ENCODE peak calls at places on chromosomes 1 and 21, in four cellular contexts. N, E, K and Y are unnamed samples. For H3K36me3, H3K4me1 and H3K9me3, the result is how much of the 10 kb centered on the place peaks cover.

GRCh38 chr1:21149430-21149861 is 27.3 kb downstream of the EIF4G3 start:
- DNase-seq in E (no peak), N (no peak), K (peak), Y (no peak)

GRCh38 chr1:62688687-62689085 is 500 bp upstream of the DOCK7 start:
- DNase-seq in N (no peak), E (no peak), K (no peak), Y (no peak)

GRCh38 chr1:100879422-100879821 is 15.2 kb downstream of the EXTL2 start:
- DNase-seq in N (no peak), E (no peak), K (no peak), Y (no peak)

GRCh38 chr1:78168306-78168705 is 122.5 kb downstream of the GIPC2 start:
- DNase-seq in E (no peak), K (no peak), N (no peak), Y (no peak)

GRCh38 chr21:42664614-42665013 is 11.2 kb downstream of the PDE9A start:
- DNase-seq in N (no peak), K (no peak), E (no peak), Y (no peak)

GRCh38 chr1:246110343-246111219 is 396.5 kb downstream of the SMYD3 start:
- DNase-seq in E (peak), N (no peak), K (no peak), Y (no peak)

GRCh38 chr1:186682721-186683120 is 2.5 kb upstream of the PTGS2 start:
- DNase-seq in K (no peak), N (no peak), E (no peak), Y (no peak)

GRCh38 chr1:119674110-119674509 is 26.0 kb upstream of the ZNF697 start:
- DNase-seq in E (no peak), N (no peak), K (no peak), Y (no peak)

GRCh38 chr1:39450956-39451601 is 40.4 kb upstream of the BMP8A start:
- DNase-seq in N (no peak), E (no peak), K (no peak), Y (peak)

GRCh38 chr1:214670098-214670497 is 67.1 kb downstream of the CENPF start:
- DNase-seq in N (no peak), E (peak), K (peak), Y (peak)

GRCh38 chr1:198918920-198919319 is 280.1 kb downstream of the PTPRC start:
- DNase-seq in E (no peak), N (no peak), K (no peak), Y (no peak)

GRCh38 chr1:23383547-23384311 is 14.1 kb upstream of the ZNF436 start:
- DNase-seq in N (no peak), E (peak), K (no peak), Y (no peak)

GRCh38 chr1:173481195-173481772 is 4.1 kb downstream of the PRDX6 start:
- DNase-seq in K (no peak), E (no peak), N (no peak), Y (no peak)

GRCh38 chr1:228802386-228803221 is 67.3 kb downstream of the RHOU start:
- DNase-seq in E (peak), K (no peak), N (no peak), Y (no peak)

GRCh38 chr1:2544875-2545638 is 11.1 kb upstream of the TNFRSF14 start:
- DNase-seq in E (no peak), N (no peak), K (peak), Y (no peak)

GRCh38 chr1:153422450-153423068 is 6.2 kb downstream of the S100A7A start:
- DNase-seq in E (no peak), K (peak), N (no peak), Y (peak)

GRCh38 chr1:67749263-67749843 is 64.4 kb downstream of the GADD45A start:
- DNase-seq in N (no peak), K (peak), E (no peak), Y (no peak)

GRCh38 chr1:168236836-168237611 is 11.2 kb downstream of the SFT2D2 start:
- DNase-seq in K (no peak), E (no peak), N (no peak), Y (no peak)

GRCh38 chr1:155598842-155599331 is 11.1 kb upstream of the MSTO1 start:
- DNase-seq in K (no peak), E (no peak), N (no peak), Y (no peak)

GRCh38 chr21:26756491-26757159 is 88.6 kb downstream of the ADAMTS1 start:
- DNase-seq in E (no peak), N (no peak), K (no peak), Y (no peak)

GRCh38 chr1:11967028-11967547 is 13.2 kb upstream of the MFN2 start:
- DNase-seq in N (no peak), E (no peak), K (peak), Y (no peak)

GRCh38 chr1:205447457-205448415 is 8.1 kb downstream of the BLACAT1 start:
- DNase-seq in E (no peak), K (no peak), N (peak), Y (no peak)

GRCh38 chr1:7372477-7373120 is 398.5 kb upstream of the VAMP3 start:
- DNase-seq in N (no peak), E (peak), K (no peak), Y (no peak)

GRCh38 chr1:46719689-46720088 is 775 bp upstream of the EFCAB14 start:
- DNase-seq in N (no peak), E (no peak), K (peak), Y (no peak)

GRCh38 chr1:57549280-57549679 is 125.4 kb upstream of the DAB1 start:
- DNase-seq in K (no peak), N (no peak), E (no peak), Y (no peak)

GRCh38 chr1:109253803-109254620 is 4.7 kb downstream of the CELSR2 start:
- DNase-seq in N (no peak), E (no peak), K (no peak), Y (no peak)

GRCh38 chr1:119112244-119112643 is 28.2 kb downstream of the WARS2 start:
- DNase-seq in E (no peak), N (no peak), K (no peak), Y (no peak)

GRCh38 chr1:66335859-66336640 is 197.9 kb upstream of the SGIP1 start:
- DNase-seq in N (peak), K (peak), E (peak), Y (peak)

GRCh38 chr1:156213644-156213966 is 798 bp downstream of the PMF1 start:
- DNase-seq in E (no peak), N (no peak), K (no peak), Y (no peak)

GRCh38 chr1:93219443-93219842 is 38.9 kb downstream of the CCDC18 start:
- DNase-seq in K (no peak), E (no peak), N (no peak), Y (no peak)

GRCh38 chr1:2971146-2971501 is 50.1 kb upstream of the ACTRT2 start:
- DNase-seq in E (peak), K (no peak), N (peak), Y (no peak)

GRCh38 chr1:152440635-152441471 is 26.8 kb upstream of the CRNN start:
- DNase-seq in N (peak), K (peak), E (peak), Y (peak)

GRCh38 chr1:106889054-106889453 is 167.4 kb upstream of the PRMT6 start:
- DNase-seq in E (no peak), K (no peak), N (no peak), Y (no peak)

GRCh38 chr1:115649964-115650363 is 8.2 kb downstream of the VANGL1 start:
- DNase-seq in E (no peak), K (peak), N (no peak), Y (no peak)

GRCh38 chr21:37508341-37508740 is 141.8 kb downstream of the DYRK1A start:
- DNase-seq in E (no peak), N (no peak), K (no peak), Y (no peak)

GRCh38 chr21:37513383-37513782 is 146.8 kb downstream of the DYRK1A start:
- DNase-seq in K (no peak), E (no peak), N (no peak), Y (no peak)

GRCh38 chr21:37514038-37514665 is 147.6 kb downstream of the DYRK1A start:
- DNase-seq in K (no peak), E (no peak), N (no peak), Y (no peak)

GRCh38 chr21:37509802-37510393 is 143.3 kb downstream of the DYRK1A start:
- DNase-seq in E (no peak), K (no peak), N (no peak), Y (no peak)

DNA sequence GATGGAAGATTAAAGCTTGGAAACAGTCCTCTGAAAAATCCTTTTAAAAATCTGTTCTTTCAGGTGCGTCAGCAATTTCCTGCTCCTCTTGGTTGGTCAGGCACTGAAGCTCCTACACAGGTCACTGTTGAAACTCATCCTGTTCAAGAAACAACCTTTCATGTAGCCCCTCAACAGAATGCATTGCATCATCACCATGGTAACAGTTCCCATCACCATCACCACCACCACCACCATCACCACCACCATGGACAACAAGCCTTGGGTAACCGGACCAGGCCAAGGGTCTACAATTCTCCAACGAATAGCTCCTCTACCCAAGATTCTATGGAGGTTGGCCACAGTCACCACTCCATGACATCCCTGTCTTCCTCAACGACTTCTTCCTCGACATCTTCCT is 145.3 kb downstream of the DYRK1A start:
- DNase-seq in N (no peak), E (no peak), K (no peak), Y (no peak)
- H3K36me3 ChIP-seq in N (half or more), E (under half), K (half or more), Y (half or more)

GRCh38 chr1:73327180-73327793 is 870.7 kb downstream of the LRRIQ3 start:
- DNase-seq in N (no peak), E (no peak), K (no peak), Y (no peak)
- H3K4me1 ChIP-seq in N (under half), E (under half), K (under half), Y (under half)

GRCh38 chr1:40921981-40922677 is 57.4 kb upstream of the CTPS1 start:
- DNase-seq in E (no peak), K (no peak), N (no peak), Y (no peak)
- H3K9me3 ChIP-seq in E (under half), K (under half), N (under half), Y (under half)

GRCh38 chr1:45569571-45569961 is 14.3 kb upstream of the NASP start:
- DNase-seq in K (no peak), E (no peak), N (no peak), Y (no peak)

GRCh38 chr1:45567911-45568310 is 15.9 kb upstream of the NASP start:
- DNase-seq in K (no peak), N (no peak), E (no peak), Y (no peak)

GRCh38 chr1:45568421-45568820 is 15.4 kb upstream of the NASP start:
- DNase-seq in N (no peak), K (no peak), E (no peak), Y (no peak)

GRCh38 chr1:45563843-45564242 is 13.2 kb downstream of the AKR1A1 start:
- DNase-seq in E (no peak), N (no peak), K (no peak), Y (no peak)

DNA sequence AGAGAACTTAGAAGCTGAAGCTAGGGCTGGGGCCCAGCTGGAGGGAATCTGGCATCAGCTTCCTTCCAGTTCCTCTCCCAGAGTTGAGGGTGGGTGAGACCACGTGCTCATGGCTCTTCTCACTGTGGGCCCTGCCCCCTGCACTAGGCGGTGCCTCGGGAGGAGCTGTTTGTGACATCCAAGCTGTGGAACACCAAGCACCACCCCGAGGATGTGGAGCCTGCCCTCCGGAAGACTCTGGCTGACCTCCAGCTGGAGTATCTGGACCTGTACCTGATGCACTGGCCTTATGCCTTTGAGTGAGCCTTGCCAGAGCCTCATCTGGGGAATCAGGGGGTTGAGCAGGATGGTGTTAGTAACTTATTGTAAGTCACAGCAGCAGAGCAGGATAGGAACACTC is 16.1 kb downstream of the AKR1A1 start:
- DNase-seq in E (peak), K (no peak), N (peak), Y (peak)
- H3K36me3 ChIP-seq in E (under half), K (half or more), N (half or more), Y (half or more)

DNA sequence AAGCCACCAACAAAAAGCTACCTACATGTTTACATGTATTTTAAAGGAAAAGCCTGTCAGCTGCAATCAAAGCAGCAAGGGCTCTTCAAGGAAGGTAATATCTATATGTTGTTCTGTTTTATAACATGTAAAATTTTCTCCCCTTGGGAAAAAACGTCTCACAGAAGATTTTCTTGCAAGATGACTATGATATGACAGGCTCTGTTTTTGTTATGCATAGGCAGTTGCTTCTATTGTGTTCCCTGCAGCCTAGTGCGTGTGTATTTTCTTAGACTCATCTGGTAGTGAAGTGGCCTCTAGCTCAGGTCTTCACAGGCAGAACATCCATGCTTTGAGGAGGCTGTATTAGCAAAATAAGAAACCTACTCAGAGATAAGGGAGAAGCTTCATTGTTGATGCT is 35.6 kb downstream of the LAMC1 start:
- DNase-seq in N (no peak), E (no peak), K (no peak), Y (no peak)
- H3K4me1 ChIP-seq in N (under half), E (under half), K (half or more), Y (under half)

DNA sequence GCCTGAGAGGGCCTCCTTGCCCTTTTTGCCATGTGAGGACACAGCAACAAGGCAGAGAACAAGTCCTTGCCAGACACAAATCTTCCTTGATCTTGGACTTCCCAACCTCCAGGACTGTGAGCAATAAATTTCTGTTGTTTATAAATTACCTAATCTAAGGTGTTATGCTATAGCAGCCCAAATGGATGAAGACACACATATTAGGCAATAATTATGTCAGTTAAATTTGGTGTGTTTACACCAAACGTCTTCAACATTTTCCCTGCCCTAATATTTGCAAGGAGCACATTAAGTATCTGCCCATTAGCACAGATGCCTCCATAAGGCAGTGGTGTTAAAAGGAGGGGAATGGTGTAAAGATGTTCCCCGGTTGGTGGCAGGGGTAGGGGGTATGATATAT is 94.8 kb downstream of the ETS2 start:
- DNase-seq in K (no peak), E (no peak), N (no peak), Y (no peak)
- H3K9me3 ChIP-seq in K (under half), E (under half), N (under half), Y (under half)